ENCODE peak calls at places on chromosome 15, in nine cellular contexts. V, F, R, N, K, L, Y, U and X are unnamed samples.

GRCh38 chr15:91853968-91854943 is 748 bp downstream of the SLCO3A1 start:
- DNase-seq in V (peak), F (peak), R (no peak), N (no peak), K (peak), L (peak), Y (peak), U (no peak), X (peak)

GRCh38 chr15:28901987-28902745 is 16.4 kb downstream of the APBA2 start:
- DNase-seq in V (peak), F (no peak), R (no peak), N (peak), K (peak), L (no peak), Y (no peak), U (no peak), X (peak)

GRCh38 chr15:88309363-88309762 is 52.8 kb upstream of the NTRK3 start:
- DNase-seq in V (no peak), F (no peak), R (no peak), N (no peak), K (no peak), L (no peak), Y (no peak), U (no peak), X (no peak)

GRCh38 chr15:63121382-63122001 is at the start of gene LACTB:
- DNase-seq in V (peak), F (peak), R (peak), N (peak), K (peak), L (peak), Y (peak), U (peak), X (peak)

GRCh38 chr15:90982135-90982534 is 12.2 kb downstream of the PRC1 start:
- DNase-seq in V (no peak), F (no peak), R (no peak), N (no peak), K (no peak), L (no peak), Y (no peak), U (no peak), X (no peak)

GRCh38 chr15:29037997-29038700 is 152.4 kb downstream of the APBA2 start:
- DNase-seq in V (no peak), F (no peak), R (no peak), N (no peak), K (no peak), L (no peak), Y (no peak), U (no peak), X (no peak)

GRCh38 chr15:38683382-38684242 is 119.0 kb upstream of the RASGRP1 start:
- DNase-seq in V (peak), F (peak), R (peak), N (no peak), K (no peak), L (no peak), Y (peak), U (peak), X (no peak)

GRCh38 chr15:88618686-88619085 is 2.5 kb upstream of the AEN start:
- DNase-seq in V (no peak), F (no peak), R (no peak), N (no peak), K (no peak), L (no peak), Y (no peak), U (no peak), X (no peak)

GRCh38 chr15:51853987-51854386 is 24.5 kb downstream of the TMOD3 start:
- DNase-seq in V (no peak), F (no peak), R (no peak), N (no peak), K (no peak), L (no peak), Y (no peak), U (no peak), X (no peak)

GRCh38 chr15:76060098-76060989 is 559 bp downstream of the TMEM266 start:
- DNase-seq in V (peak), F (no peak), R (no peak), N (no peak), K (no peak), L (no peak), Y (no peak), U (no peak), X (no peak)

GRCh38 chr15:101025116-101025885 is 106.1 kb downstream of the LRRK1 start:
- DNase-seq in V (no peak), F (no peak), R (no peak), N (peak), K (peak), L (no peak), Y (no peak), U (no peak), X (peak)

GRCh38 chr15:45521596-45522167 is 873 bp downstream of the SLC30A4 start:
- DNase-seq in V (peak), F (no peak), R (no peak), N (no peak), K (no peak), L (no peak), Y (no peak), U (no peak), X (no peak)

GRCh38 chr15:42919794-42920280 is 741 bp downstream of the TTBK2 start:
- DNase-seq in V (peak), F (no peak), R (no peak), N (no peak), K (no peak), L (no peak), Y (no peak), U (peak), X (no peak)

GRCh38 chr15:43516185-43516584 is 1.2 kb upstream of the MAP1A start:
- DNase-seq in V (no peak), F (no peak), R (no peak), N (no peak), K (no peak), L (peak), Y (no peak), U (no peak), X (peak)

GRCh38 chr15:25694823-25695312 is 168.3 kb downstream of the ATP10A start:
- DNase-seq in V (no peak), F (no peak), R (no peak), N (peak), K (peak), L (no peak), Y (no peak), U (no peak), X (no peak)

GRCh38 chr15:35547775-35548364 is 1.9 kb upstream of the DPH6 start:
- DNase-seq in V (no peak), F (no peak), R (no peak), N (no peak), K (no peak), L (no peak), Y (no peak), U (no peak), X (no peak)

GRCh38 chr15:69000725-69001503 is 13.6 kb upstream of the NOX5 start:
- DNase-seq in V (no peak), F (no peak), R (no peak), N (no peak), K (no peak), L (no peak), Y (no peak), U (no peak), X (no peak)

GRCh38 chr15:93179072-93179471 is 90.1 kb upstream of the RGMA start:
- DNase-seq in V (no peak), F (no peak), R (no peak), N (no peak), K (no peak), L (peak), Y (peak), U (no peak), X (no peak)

GRCh38 chr15:64163662-64164362 is 990 bp upstream of the PPIB start:
- DNase-seq in V (peak), F (no peak), R (no peak), N (no peak), K (no peak), L (no peak), Y (peak), U (no peak), X (no peak)

GRCh38 chr15:42069025-42069424 is 25.3 kb downstream of the PLA2G4D start:
- DNase-seq in V (no peak), F (no peak), R (no peak), N (no peak), K (no peak), L (no peak), Y (no peak), U (no peak), X (no peak)

GRCh38 chr15:92322566-92323355 is 70.9 kb upstream of the ST8SIA2 start:
- DNase-seq in V (no peak), F (no peak), R (no peak), N (no peak), K (no peak), L (no peak), Y (no peak), U (no peak), X (no peak)

GRCh38 chr15:81023483-81024264 is 23.0 kb downstream of the TLNRD1 start:
- DNase-seq in V (peak), F (no peak), R (no peak), N (no peak), K (peak), L (peak), Y (peak), U (no peak), X (peak)

GRCh38 chr15:90316139-90316538 is 35.9 kb upstream of the ZNF774 start:
- DNase-seq in V (no peak), F (no peak), R (no peak), N (no peak), K (no peak), L (no peak), Y (no peak), U (no peak), X (no peak)

GRCh38 chr15:62240697-62241096 is 75.6 kb upstream of the C2CD4B start:
- DNase-seq in V (no peak), F (no peak), R (no peak), N (no peak), K (no peak), L (no peak), Y (no peak), U (no peak), X (no peak)

GRCh38 chr15:93466380-93466779 is 377.4 kb upstream of the RGMA start:
- DNase-seq in V (no peak), F (no peak), R (no peak), N (no peak), K (no peak), L (no peak), Y (no peak), U (no peak), X (no peak)

GRCh38 chr15:69807752-69808151 is 290.0 kb downstream of the TLE3 start:
- DNase-seq in V (peak), F (peak), R (no peak), N (no peak), K (peak), L (no peak), Y (peak), U (no peak), X (no peak)

GRCh38 chr15:31367730-31368344 is 41.2 kb downstream of the KLF13 start:
- DNase-seq in V (peak), F (no peak), R (no peak), N (no peak), K (no peak), L (peak), Y (peak), U (no peak), X (peak)

GRCh38 chr15:63264685-63265302 is 12.6 kb upstream of the APH1B start:
- DNase-seq in V (no peak), F (no peak), R (no peak), N (no peak), K (no peak), L (no peak), Y (no peak), U (no peak), X (no peak)

GRCh38 chr15:67066041-67067021 is 929 bp downstream of the SMAD3 start:
- DNase-seq in V (peak), F (no peak), R (no peak), N (no peak), K (no peak), L (peak), Y (no peak), U (no peak), X (no peak)

GRCh38 chr15:59022188-59022587 is 34.7 kb downstream of the RNF111 start:
- DNase-seq in V (no peak), F (no peak), R (no peak), N (no peak), K (no peak), L (no peak), Y (no peak), U (no peak), X (no peak)